ENCODE peak calls at places on chromosomes 4 and X, in seven cellular contexts. One of them, this sample, is unnamed.

GRCh38 chrX:71659959-71660358 is 7.4 kb upstream of the LOC101059915 start:
- DNase-seq in transverse colon: no peak
- DNase-seq in BJ: no peak
- DNase-seq in mesendoderm: no peak
- DNase-seq in mammary epithelial cell: no peak
- DNase-seq in fibroblast of lung: no peak
- DNase-seq in A549: no peak
- DNase-seq in this sample: no peak

GRCh38 chrX:22365460-22365859 is 92.7 kb downstream of the CBLL2 start:
- DNase-seq in mammary epithelial cell: peak; percentile 95
- DNase-seq in A549: peak; percentile 29
- DNase-seq in transverse colon: no peak
- DNase-seq in BJ: no peak
- DNase-seq in mesendoderm: no peak
- DNase-seq in fibroblast of lung: peak; percentile 81
- DNase-seq in this sample: peak; percentile 52

GRCh38 chrX:87664381-87664780 is 146.8 kb downstream of the KLHL4 start:
- DNase-seq in fibroblast of lung: peak; percentile 55
- DNase-seq in transverse colon: no peak
- DNase-seq in A549: peak; percentile 35
- DNase-seq in BJ: no peak
- DNase-seq in mammary epithelial cell: peak; percentile 18
- DNase-seq in mesendoderm: no peak
- DNase-seq in this sample: no peak

GRCh38 chr4:172207258-172207657 is 394.1 kb downstream of the GALNTL6 start:
- DNase-seq in mammary epithelial cell: no peak
- DNase-seq in BJ: no peak
- DNase-seq in A549: no peak
- DNase-seq in transverse colon: no peak
- DNase-seq in fibroblast of lung: no peak
- DNase-seq in mesendoderm: no peak
- DNase-seq in this sample: no peak

GRCh38 chr4:73499996-73500765 is 18.6 kb downstream of the AFM start:
- DNase-seq in mammary epithelial cell: no peak
- DNase-seq in fibroblast of lung: peak; percentile 53
- DNase-seq in mesendoderm: no peak
- DNase-seq in A549: no peak
- DNase-seq in transverse colon: no peak
- DNase-seq in BJ: no peak
- DNase-seq in this sample: no peak

GRCh38 chrX:38717871-38718270 is 83.4 kb upstream of the MID1IP1 start:
- DNase-seq in BJ: no peak
- DNase-seq in mammary epithelial cell: peak; percentile 4
- DNase-seq in A549: peak; percentile 47
- DNase-seq in mesendoderm: peak; percentile 54
- DNase-seq in fibroblast of lung: peak; percentile 26
- DNase-seq in transverse colon: no peak
- DNase-seq in this sample: no peak

GRCh38 chrX:136880003-136880451 is 498 bp downstream of the RBMX start:
- DNase-seq in A549: peak; percentile 18
- DNase-seq in fibroblast of lung: peak; percentile 15
- DNase-seq in mammary epithelial cell: no peak
- DNase-seq in mesendoderm: peak; percentile 31
- DNase-seq in BJ: no peak
- DNase-seq in transverse colon: peak; percentile 19
- DNase-seq in this sample: no peak

GRCh38 chr4:71752383-71753042 is 31.4 kb downstream of the GC start:
- DNase-seq in BJ: no peak
- DNase-seq in mammary epithelial cell: no peak
- DNase-seq in transverse colon: peak; percentile 61
- DNase-seq in fibroblast of lung: no peak
- DNase-seq in mesendoderm: no peak
- DNase-seq in A549: no peak
- DNase-seq in this sample: no peak

GRCh38 chrX:154019633-154020499 is at the start of gene IRAK1:
- DNase-seq in BJ: no peak
- DNase-seq in fibroblast of lung: peak; percentile 52
- DNase-seq in mesendoderm: peak; percentile 45
- DNase-seq in transverse colon: peak; percentile 67
- DNase-seq in A549: peak; percentile 60
- DNase-seq in mammary epithelial cell: peak; percentile 45
- DNase-seq in this sample: no peak

GRCh38 chrX:136525738-136526606 is 6.0 kb upstream of the VGLL1 start:
- DNase-seq in A549: peak; percentile 20
- DNase-seq in fibroblast of lung: peak; percentile 93
- DNase-seq in mammary epithelial cell: peak; percentile 59
- DNase-seq in mesendoderm: no peak
- DNase-seq in BJ: peak; percentile 14
- DNase-seq in transverse colon: peak; percentile 74
- DNase-seq in this sample: peak; percentile 61

GRCh38 chrX:31604629-31605221 is 532.9 kb upstream of the FTHL17 start:
- DNase-seq in mammary epithelial cell: no peak
- DNase-seq in A549: no peak
- DNase-seq in BJ: no peak
- DNase-seq in fibroblast of lung: no peak
- DNase-seq in transverse colon: no peak
- DNase-seq in mesendoderm: no peak
- DNase-seq in this sample: no peak

GRCh38 chr4:53196872-53197759 is 168.7 kb downstream of the SCFD2 start:
- DNase-seq in mesendoderm: peak; percentile 74
- DNase-seq in BJ: no peak
- DNase-seq in fibroblast of lung: peak; percentile 95
- DNase-seq in A549: peak; percentile 69
- DNase-seq in mammary epithelial cell: peak; percentile 47
- DNase-seq in transverse colon: no peak
- DNase-seq in this sample: peak; percentile 56

GRCh38 chr4:45347056-45347455 is 620.7 kb upstream of the GNPDA2 start:
- DNase-seq in mammary epithelial cell: no peak
- DNase-seq in transverse colon: no peak
- DNase-seq in fibroblast of lung: no peak
- DNase-seq in mesendoderm: no peak
- DNase-seq in A549: no peak
- DNase-seq in BJ: no peak
- DNase-seq in this sample: no peak

GRCh38 chr4:1534076-1534872 is 128.0 kb upstream of the NKX1-1 start:
- DNase-seq in mammary epithelial cell: no peak
- DNase-seq in mesendoderm: no peak
- DNase-seq in fibroblast of lung: no peak
- DNase-seq in A549: no peak
- DNase-seq in transverse colon: no peak
- DNase-seq in BJ: no peak
- DNase-seq in this sample: no peak

DNA sequence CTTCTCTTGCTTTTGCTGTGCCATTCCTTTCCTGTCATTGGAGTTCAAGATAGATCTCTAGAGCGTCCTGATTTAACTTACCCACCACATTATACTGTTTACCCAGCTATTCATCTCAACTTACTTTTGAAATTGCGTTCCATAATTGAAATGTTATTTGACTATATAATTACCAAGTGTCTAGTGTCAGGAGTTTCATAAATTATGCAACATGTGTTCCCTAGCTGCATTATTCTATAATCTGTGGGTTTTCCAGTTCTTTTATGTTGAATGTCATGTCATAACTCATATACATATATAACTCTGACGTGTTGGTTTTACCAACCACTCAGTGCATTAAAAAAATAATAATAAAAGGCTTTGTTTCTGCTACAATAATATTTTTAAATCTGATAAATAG is 285.9 kb upstream of the ARSJ start:
- DNase-seq in transverse colon: no peak
- DNase-seq in BJ: no peak
- DNase-seq in mesendoderm: no peak
- DNase-seq in mammary epithelial cell: no peak
- DNase-seq in A549: no peak
- DNase-seq in fibroblast of lung: no peak
- DNase-seq in this sample: no peak
- H3K4me3 ChIP-seq in transverse colon: no peak overlapping the region
- H3K4me3 ChIP-seq in BJ: no peak overlapping the region
- H3K4me3 ChIP-seq in mesendoderm: no peak overlapping the region
- H3K4me3 ChIP-seq in mammary epithelial cell: no peak overlapping the region
- H3K4me3 ChIP-seq in A549: no peak overlapping the region
- H3K4me3 ChIP-seq in fibroblast of lung: no peak overlapping the region
- H3K4me3 ChIP-seq in this sample: no peak overlapping the region

DNA sequence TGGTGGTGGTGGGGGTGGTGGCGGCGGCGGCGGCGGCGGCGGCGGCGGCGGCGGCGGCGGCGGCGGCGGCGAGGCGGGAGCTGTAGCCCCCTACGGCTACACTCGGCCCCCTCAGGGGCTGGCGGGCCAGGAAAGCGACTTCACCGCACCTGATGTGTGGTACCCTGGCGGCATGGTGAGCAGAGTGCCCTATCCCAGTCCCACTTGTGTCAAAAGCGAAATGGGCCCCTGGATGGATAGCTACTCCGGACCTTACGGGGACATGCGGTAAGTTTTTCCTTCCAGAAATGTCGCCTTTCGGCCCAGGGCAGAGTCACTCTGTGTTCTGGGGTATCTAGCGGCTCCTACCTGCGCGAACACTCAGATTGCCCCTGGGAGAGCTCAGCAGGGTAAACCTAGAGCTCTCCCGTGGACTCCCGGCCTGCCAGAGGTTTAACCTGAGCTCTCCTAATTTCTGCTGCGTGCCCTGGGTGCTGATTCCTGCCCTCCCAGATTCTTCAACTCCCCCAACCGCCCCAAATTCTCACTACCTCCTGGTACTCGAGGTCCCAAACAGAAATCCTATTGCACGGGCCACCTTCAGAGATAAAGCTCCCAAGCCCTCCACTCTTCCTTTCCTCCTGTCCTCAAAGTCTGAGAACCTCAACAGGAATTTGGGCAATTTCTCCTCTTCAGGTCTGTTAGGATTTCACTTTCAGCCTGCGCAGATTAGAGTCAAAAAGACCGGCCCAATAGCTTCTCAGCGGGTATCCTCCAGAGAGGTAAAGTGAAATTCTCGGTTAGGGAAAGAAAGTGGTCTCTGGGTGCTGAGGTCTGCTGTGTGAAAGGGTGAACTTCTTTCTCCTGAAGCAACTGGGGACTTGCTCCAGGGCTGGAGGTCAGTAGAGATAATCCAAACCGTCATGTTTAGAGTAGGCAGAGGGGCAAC is 2.9 kb downstream of the AR start:
- DNase-seq in mammary epithelial cell: no peak
- DNase-seq in transverse colon: no peak
- DNase-seq in fibroblast of lung: no peak
- DNase-seq in BJ: no peak
- DNase-seq in mesendoderm: peak; percentile 70
- DNase-seq in A549: no peak
- DNase-seq in this sample: no peak
- H3K4me3 ChIP-seq in mammary epithelial cell: no peak overlapping the region
- H3K4me3 ChIP-seq in transverse colon: peak overlapping the region; percentile 31
- H3K4me3 ChIP-seq in fibroblast of lung: peak overlapping the region; percentile 67
- H3K4me3 ChIP-seq in BJ: peak overlapping the region; percentile 66
- H3K4me3 ChIP-seq in mesendoderm: peak overlapping the region; percentile 23
- H3K4me3 ChIP-seq in A549: peak overlapping the region; percentile 59
- H3K4me3 ChIP-seq in this sample: peak overlapping the region; percentile 59

DNA sequence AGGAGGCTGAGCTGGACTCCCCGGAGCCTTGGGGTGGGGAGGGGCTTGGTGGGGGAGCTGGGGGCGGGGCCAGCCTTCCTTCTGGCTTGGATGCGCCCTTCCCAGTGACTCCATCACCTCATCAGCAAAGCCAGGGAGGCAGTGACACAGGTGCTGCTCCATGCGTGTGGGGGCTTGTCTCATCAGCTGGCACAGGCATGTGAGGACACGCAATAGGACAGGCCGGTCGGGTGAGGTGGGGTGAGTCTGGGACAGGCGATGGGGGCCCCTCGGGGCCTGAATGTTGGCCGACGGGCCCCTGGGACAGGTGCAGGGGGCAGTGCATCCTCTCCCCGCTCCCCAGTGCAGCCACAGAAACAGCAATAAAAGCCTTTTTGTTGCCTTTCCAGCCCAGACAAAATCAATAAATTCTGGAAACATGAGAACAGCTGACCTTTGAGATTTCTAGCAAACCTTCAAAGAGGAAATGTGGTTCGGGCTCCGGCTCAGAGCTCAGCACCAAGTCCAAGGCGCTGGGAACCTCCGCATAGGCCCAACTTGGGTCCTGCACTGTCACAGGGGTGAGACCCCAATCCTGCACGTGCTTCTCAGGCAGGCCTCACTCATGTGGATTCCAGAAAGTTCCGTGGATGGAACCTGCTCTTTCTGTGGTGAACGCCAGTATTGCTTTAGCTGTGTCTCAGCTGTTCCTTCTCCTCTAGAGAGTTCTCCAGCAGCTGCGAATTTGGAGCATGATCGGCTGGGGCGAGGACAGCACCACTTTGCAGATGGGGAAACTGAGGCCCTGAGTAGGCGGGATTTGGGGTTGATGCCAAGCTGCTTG is 18.5 kb downstream of the ADRA2C start:
- DNase-seq in transverse colon: no peak
- DNase-seq in A549: no peak
- DNase-seq in mesendoderm: no peak
- DNase-seq in mammary epithelial cell: peak; percentile 32
- DNase-seq in BJ: no peak
- DNase-seq in fibroblast of lung: no peak
- DNase-seq in this sample: no peak
- H3K4me3 ChIP-seq in transverse colon: no peak overlapping the region
- H3K4me3 ChIP-seq in A549: no peak overlapping the region
- H3K4me3 ChIP-seq in mesendoderm: no peak overlapping the region
- H3K4me3 ChIP-seq in mammary epithelial cell: no peak overlapping the region
- H3K4me3 ChIP-seq in BJ: no peak overlapping the region
- H3K4me3 ChIP-seq in fibroblast of lung: no peak overlapping the region
- H3K4me3 ChIP-seq in this sample: no peak overlapping the region

DNA sequence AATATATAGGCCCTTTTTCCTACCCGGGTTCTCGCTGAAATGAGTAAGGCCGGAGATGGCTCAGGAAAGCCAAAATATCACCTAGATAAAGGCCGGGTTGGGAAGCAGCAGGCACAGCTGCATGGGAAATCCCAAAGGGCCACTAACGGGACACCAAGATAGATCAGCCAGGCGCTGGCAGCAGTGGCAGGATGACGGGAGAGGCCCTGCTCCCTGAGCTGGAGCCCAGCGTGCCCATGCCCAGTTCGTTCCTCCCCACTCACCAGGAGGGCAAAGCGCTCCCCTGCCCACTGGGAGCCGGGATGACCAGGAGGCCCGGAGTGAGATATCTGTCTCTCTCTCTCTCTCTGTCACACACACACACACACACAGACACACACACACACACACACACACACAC is 109.8 kb downstream of the DCTD start:
- DNase-seq in A549: no peak
- DNase-seq in mesendoderm: no peak
- DNase-seq in BJ: no peak
- DNase-seq in mammary epithelial cell: no peak
- DNase-seq in fibroblast of lung: no peak
- DNase-seq in transverse colon: no peak
- DNase-seq in this sample: no peak
- H3K4me3 ChIP-seq in A549: no peak overlapping the region
- H3K4me3 ChIP-seq in mesendoderm: no peak overlapping the region
- H3K4me3 ChIP-seq in BJ: no peak overlapping the region
- H3K4me3 ChIP-seq in mammary epithelial cell: no peak overlapping the region
- H3K4me3 ChIP-seq in fibroblast of lung: no peak overlapping the region
- H3K4me3 ChIP-seq in transverse colon: no peak overlapping the region
- H3K4me3 ChIP-seq in this sample: no peak overlapping the region

GRCh38 chrX:112081781-112082482 is 644 bp downstream of the TRPC5 start:
- DNase-seq in transverse colon: no peak
- DNase-seq in A549: no peak
- DNase-seq in mammary epithelial cell: no peak
- DNase-seq in BJ: no peak
- DNase-seq in mesendoderm: peak; percentile 30
- DNase-seq in fibroblast of lung: no peak
- DNase-seq in this sample: no peak
- H3K4me3 ChIP-seq in transverse colon: no peak overlapping the region
- H3K4me3 ChIP-seq in A549: no peak overlapping the region
- H3K4me3 ChIP-seq in mammary epithelial cell: no peak overlapping the region
- H3K4me3 ChIP-seq in BJ: no peak overlapping the region
- H3K4me3 ChIP-seq in mesendoderm: no peak overlapping the region
- H3K4me3 ChIP-seq in fibroblast of lung: no peak overlapping the region
- H3K4me3 ChIP-seq in this sample: no peak overlapping the region

This sample was measured in AG04449.